ENCODE peak calls at places on chromosomes 1 and 21, in seven cellular contexts. Y, W, C, Z, X, I and O are unnamed samples.

GRCh38 chr21:15992171-15992570 is 262.4 kb downstream of the USP25 start:
- DNase-seq in Y (no peak), W (no peak), C (no peak), Z (peak), X (no peak), I (no peak), O (no peak)

GRCh38 chr21:33870768-33871167 is 44.8 kb downstream of the ATP5PO start:
- DNase-seq in Y (no peak), W (no peak), C (no peak), Z (no peak), X (no peak), I (no peak), O (no peak)

GRCh38 chr1:111707906-111708305 is 31.3 kb downstream of the INKA2 start:
- DNase-seq in Y (no peak), W (no peak), C (no peak), Z (peak), X (peak), I (no peak), O (peak)

GRCh38 chr1:115654663-115655306 is 13.0 kb downstream of the VANGL1 start:
- DNase-seq in Y (no peak), W (no peak), C (no peak), Z (peak), X (peak), I (no peak), O (no peak)

GRCh38 chr1:244735854-244736561 is 83.1 kb downstream of the DESI2 start:
- DNase-seq in Y (no peak), W (no peak), C (no peak), Z (peak), X (no peak), I (no peak), O (no peak)

GRCh38 chr1:247368501-247368900 is 36.8 kb upstream of the ZNF496 start:
- DNase-seq in Y (no peak), W (no peak), C (no peak), Z (no peak), X (no peak), I (no peak), O (no peak)

GRCh38 chr1:41673806-41674205 is 189.3 kb upstream of the EDN2 start:
- DNase-seq in Y (no peak), W (no peak), C (no peak), Z (no peak), X (no peak), I (no peak), O (peak)

GRCh38 chr1:176880954-176881595 is 283.4 kb downstream of the ASTN1 start:
- DNase-seq in Y (peak), W (peak), C (peak), Z (peak), X (peak), I (peak), O (peak)

GRCh38 chr1:210731193-210731592 is 402.5 kb downstream of the HHAT start:
- DNase-seq in Y (no peak), W (no peak), C (no peak), Z (no peak), X (no peak), I (no peak), O (no peak)

GRCh38 chr1:224182866-224183590 is at the start of gene DEGS1:
- DNase-seq in Y (peak), W (peak), C (peak), Z (peak), X (peak), I (peak), O (peak)

GRCh38 chr1:225424562-225425210 is 3.2 kb downstream of the LBR start:
- DNase-seq in Y (no peak), W (no peak), C (no peak), Z (peak), X (peak), I (no peak), O (no peak)

GRCh38 chr1:49297783-49298182 is 521.1 kb upstream of the BEND5 start:
- DNase-seq in Y (no peak), W (no peak), C (no peak), Z (no peak), X (no peak), I (peak), O (no peak)

GRCh38 chr1:174023438-174023837 is 1.3 kb upstream of the RC3H1 start:
- DNase-seq in Y (peak), W (no peak), C (peak), Z (peak), X (peak), I (no peak), O (no peak)

GRCh38 chr1:19892628-19893168 is 10.5 kb downstream of the OTUD3 start:
- DNase-seq in Y (no peak), W (no peak), C (no peak), Z (peak), X (peak), I (no peak), O (peak)

GRCh38 chr1:160169553-160170399 is 18.4 kb downstream of the ATP1A4 start:
- DNase-seq in Y (no peak), W (peak), C (no peak), Z (no peak), X (no peak), I (no peak), O (no peak)

GRCh38 chr21:44947111-44947929 is 7.5 kb downstream of the SLX9 start:
- DNase-seq in Y (no peak), W (no peak), C (no peak), Z (no peak), X (no peak), I (no peak), O (no peak)

GRCh38 chr1:25342846-25343245 is 4.7 kb downstream of the TMEM50A start:
- DNase-seq in Y (no peak), W (no peak), C (no peak), Z (no peak), X (peak), I (no peak), O (no peak)

GRCh38 chr1:84299536-84300260 is 1.8 kb upstream of the SAMD13 start:
- DNase-seq in Y (no peak), W (no peak), C (peak), Z (peak), X (no peak), I (no peak), O (peak)

GRCh38 chr21:42299324-42300044 is 15.7 kb downstream of the TFF3 start:
- DNase-seq in Y (no peak), W (no peak), C (no peak), Z (no peak), X (no peak), I (no peak), O (no peak)

GRCh38 chr1:2081326-2081885 is 31.2 kb downstream of the PRKCZ start:
- DNase-seq in Y (no peak), W (no peak), C (no peak), Z (no peak), X (no peak), I (no peak), O (no peak)

GRCh38 chr1:86975993-86976392 is 61.6 kb downstream of the HS2ST1 start:
- DNase-seq in Y (no peak), W (no peak), C (no peak), Z (no peak), X (no peak), I (no peak), O (no peak)

GRCh38 chr21:36291509-36291908 is 28.5 kb upstream of the MORC3 start:
- DNase-seq in Y (no peak), W (peak), C (no peak), Z (no peak), X (no peak), I (no peak), O (no peak)

GRCh38 chr1:1122981-1123480 is 7.1 kb upstream of the C1orf159 start:
- DNase-seq in Y (no peak), W (peak), C (no peak), Z (peak), X (peak), I (no peak), O (peak)

GRCh38 chr1:74522143-74522542 is 9.7 kb upstream of the LRRC53 start:
- DNase-seq in Y (no peak), W (no peak), C (no peak), Z (no peak), X (no peak), I (no peak), O (no peak)

GRCh38 chr1:181638004-181638403 is 154.7 kb downstream of the CACNA1E start:
- DNase-seq in Y (no peak), W (no peak), C (no peak), Z (no peak), X (no peak), I (no peak), O (no peak)

GRCh38 chr1:179175011-179175934 is 54.2 kb downstream of the ABL2 start:
- DNase-seq in Y (no peak), W (no peak), C (peak), Z (peak), X (peak), I (no peak), O (peak)

GRCh38 chr1:221824909-221825308 is 83.0 kb upstream of the DUSP10 start:
- DNase-seq in Y (no peak), W (no peak), C (no peak), Z (no peak), X (no peak), I (no peak), O (no peak)